ENCODE peak calls at places on chromosomes 13 and 19, in seven cellular contexts. I is GM12891, G is K562, E is SK-N-SH, C is H1, Z is HepG2, W is GM12878. N is an unnamed sample.

GRCh38 chr19:3932931-3933810 is at the start of gene NMRK2:
- DNase-seq in I (no peak), G (peak), E (peak), C (peak), Z (no peak), W (no peak), N (no peak)

GRCh38 chr13:99698816-99699099 is 197.5 kb downstream of the TM9SF2 start:
- DNase-seq in I (no peak), G (no peak), E (no peak), C (no peak), Z (no peak), W (no peak), N (no peak)

GRCh38 chr19:5397804-5398692 is 57.2 kb upstream of the ZNRF4 start:
- DNase-seq in I (peak), G (peak), E (peak), C (peak), Z (peak), W (no peak), N (no peak)

GRCh38 chr13:98098511-98098910 is 44.4 kb upstream of the FARP1 start:
- DNase-seq in I (no peak), G (no peak), E (no peak), C (no peak), Z (no peak), W (no peak), N (no peak)

GRCh38 chr19:3479177-3479818 is 1.0 kb downstream of the SMIM24 start:
- DNase-seq in I (no peak), G (peak), E (peak), C (no peak), Z (no peak), W (no peak), N (no peak)

GRCh38 chr19:40650749-40651305 is 39.6 kb downstream of the NUMBL start:
- DNase-seq in I (no peak), G (no peak), E (no peak), C (no peak), Z (no peak), W (no peak), N (no peak)

GRCh38 chr19:38805180-38805579 is 7.6 kb downstream of the LGALS4 start:
- DNase-seq in I (no peak), G (no peak), E (no peak), C (no peak), Z (no peak), W (no peak), N (no peak)

GRCh38 chr13:105333416-105333815 is 1202.0 kb downstream of the EFNB2 start:
- DNase-seq in I (no peak), G (no peak), E (no peak), C (no peak), Z (no peak), W (no peak), N (no peak)

GRCh38 chr13:44386932-44387556 is 13.4 kb downstream of the SERP2 start:
- DNase-seq in I (no peak), G (peak), E (no peak), C (no peak), Z (no peak), W (no peak), N (no peak)

GRCh38 chr19:38035515-38036495 is 128.8 kb downstream of the SIPA1L3 start:
- DNase-seq in I (no peak), G (no peak), E (no peak), C (no peak), Z (peak), W (no peak), N (no peak)

GRCh38 chr13:26436914-26437313 is 120.6 kb upstream of the WASF3 start:
- DNase-seq in I (no peak), G (no peak), E (no peak), C (no peak), Z (no peak), W (no peak), N (no peak)

GRCh38 chr13:66585669-66586203 is 644.4 kb downstream of the PCDH9 start:
- DNase-seq in I (no peak), G (no peak), E (no peak), C (no peak), Z (no peak), W (no peak), N (no peak)

DNA sequence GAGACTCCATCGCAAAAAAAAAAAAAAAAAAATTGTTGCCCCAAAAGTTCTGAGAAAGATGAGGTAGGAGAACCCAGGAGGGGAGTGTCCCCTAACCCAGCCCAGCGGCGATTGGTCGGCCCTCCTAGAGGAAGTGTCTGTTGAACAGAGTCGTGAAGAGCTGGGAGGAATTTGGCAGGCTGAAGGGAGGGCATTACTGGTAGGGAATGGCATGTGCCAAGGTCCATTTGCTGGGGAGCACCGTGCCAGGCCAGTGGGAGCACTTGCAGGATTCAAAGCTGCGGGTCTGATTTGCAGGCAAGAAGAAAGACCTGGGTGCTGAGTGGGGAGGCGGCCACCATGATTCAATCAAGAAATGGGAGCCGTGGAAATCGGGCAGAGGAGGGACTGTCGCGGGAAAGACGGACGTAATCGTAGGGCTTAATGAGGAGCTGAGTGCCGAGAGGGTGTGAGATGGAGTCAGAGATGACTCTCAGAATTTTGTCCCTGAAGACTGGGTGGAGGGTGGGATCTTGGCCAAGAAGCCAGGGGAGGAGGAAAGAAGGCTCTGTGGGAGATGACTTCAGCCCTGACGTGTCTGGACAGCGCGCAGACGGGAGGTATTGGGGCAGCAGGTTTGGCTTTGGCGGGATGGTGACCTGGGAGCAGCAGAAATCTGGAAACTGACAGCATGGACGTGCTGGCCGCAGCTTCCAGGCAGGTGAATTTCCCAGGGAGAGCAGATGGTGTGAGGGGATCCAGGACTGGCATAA is 15.4 kb downstream of the CERS4 start:
- DNase-seq in I (no peak), G (no peak), E (no peak), C (no peak), Z (no peak), W (no peak), N (no peak)
- TF ChIP-seq TAF1 in I (no peak), G (no peak), E (no peak), C (no peak), Z (no peak), W (no peak), N (no peak)

DNA sequence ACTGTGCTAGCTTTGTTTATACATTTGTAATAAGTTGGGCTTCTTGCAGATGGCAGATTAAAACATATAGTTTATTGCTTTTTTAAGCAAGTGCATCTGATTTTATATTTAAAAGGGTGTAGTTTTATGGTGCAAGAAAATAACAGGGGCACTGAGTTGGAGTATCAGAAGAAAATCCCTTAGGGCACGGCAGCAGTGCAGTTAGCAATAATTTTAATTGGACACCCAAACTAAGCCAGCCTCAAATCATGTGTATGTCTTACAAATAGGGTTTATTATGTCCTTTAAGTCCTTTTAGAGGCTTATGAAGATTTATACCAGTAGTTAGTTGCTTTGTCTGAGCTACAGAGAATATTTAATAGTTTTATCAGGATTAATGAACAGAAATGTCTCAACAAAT is 57.4 kb downstream of the GPC6 start:
- DNase-seq in I (no peak), G (no peak), E (no peak), C (no peak), Z (no peak), W (no peak), N (no peak)
- TF ChIP-seq TAF1 in I (no peak), G (no peak), E (no peak), C (no peak), Z (no peak), W (no peak), N (no peak)

GRCh38 chr13:51539887-51540286 is 44.4 kb upstream of the WDFY2 start:
- DNase-seq in I (no peak), G (no peak), E (no peak), C (no peak), Z (no peak), W (no peak), N (no peak)
- TF ChIP-seq TAF1 in I (no peak), G (no peak), E (no peak), C (no peak), Z (no peak), W (no peak), N (no peak)

GRCh38 chr19:52626915-52627314 is 11.2 kb downstream of the ZNF83 start:
- DNase-seq in I (no peak), G (peak), E (no peak), C (no peak), Z (no peak), W (no peak), N (no peak)
- TF ChIP-seq TAF1 in I (no peak), G (no peak), E (no peak), C (no peak), Z (no peak), W (no peak), N (no peak)

GRCh38 chr19:50331187-50332013 is 2.2 kb upstream of the KCNC3 start:
- DNase-seq in I (no peak), G (no peak), E (no peak), C (no peak), Z (no peak), W (no peak), N (peak)

GRCh38 chr19:50333235-50333736 is 4.1 kb upstream of the KCNC3 start:
- DNase-seq in I (no peak), G (peak), E (peak), C (peak), Z (peak), W (peak), N (peak)

GRCh38 chr19:50332014-50332263 is 2.8 kb upstream of the KCNC3 start:
- DNase-seq in I (no peak), G (no peak), E (no peak), C (no peak), Z (no peak), W (no peak), N (peak)

GRCh38 chr19:50333737-50334617 is 4.8 kb upstream of the KCNC3 start:
- DNase-seq in I (peak), G (peak), E (peak), C (no peak), Z (no peak), W (no peak), N (peak)

DNA sequence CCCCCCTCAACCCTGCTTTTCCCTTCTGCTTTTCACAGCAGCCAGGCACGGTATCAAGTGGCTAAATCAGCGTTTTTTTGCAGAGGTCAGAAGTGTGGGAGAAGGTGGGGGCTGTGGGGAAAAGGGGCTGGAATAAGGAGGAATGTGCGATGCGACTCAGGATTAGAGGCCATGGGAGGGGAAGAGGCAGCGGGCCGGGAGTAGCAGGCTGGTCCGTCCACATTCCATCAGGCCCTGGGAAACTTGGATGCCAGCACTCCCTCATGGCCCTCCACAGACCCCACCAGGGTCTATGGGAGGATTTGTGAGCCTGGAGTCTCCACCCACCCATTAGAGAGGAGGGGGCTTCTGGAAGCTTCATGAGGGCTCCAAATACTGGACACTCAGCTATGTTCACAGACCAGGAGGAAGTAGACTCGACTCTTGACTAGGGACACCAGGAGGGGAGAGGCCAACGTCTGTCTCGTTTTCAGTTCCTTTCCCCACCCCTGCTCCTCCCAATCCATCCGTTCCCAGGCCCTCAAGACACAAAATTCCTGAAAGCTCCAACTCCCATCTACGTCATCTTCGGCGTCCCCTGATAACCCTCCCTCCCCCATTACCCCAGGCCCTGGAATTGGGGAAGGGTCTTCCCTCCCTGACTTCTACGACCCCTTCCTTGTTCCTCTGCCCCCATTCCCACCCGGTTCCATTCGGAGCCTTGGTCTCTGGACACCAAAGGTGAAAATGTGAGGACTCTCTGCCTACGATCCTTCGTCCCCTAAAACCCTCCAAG is 3.3 kb upstream of the KCNC3 start:
- DNase-seq in I (no peak), G (no peak), E (no peak), C (no peak), Z (no peak), W (no peak), N (no peak)
- TF ChIP-seq TAF1 in I (no peak), G (no peak), E (no peak), C (peak), Z (no peak), W (no peak), N (no peak)

GRCh38 chr13:110965755-110966134 is 50.9 kb upstream of the ANKRD10 start:
- DNase-seq in I (no peak), G (no peak), E (no peak), C (no peak), Z (no peak), W (no peak), N (no peak)
- TF ChIP-seq TAF1 in I (no peak), G (no peak), E (no peak), C (no peak), Z (no peak), W (no peak), N (no peak)

DNA sequence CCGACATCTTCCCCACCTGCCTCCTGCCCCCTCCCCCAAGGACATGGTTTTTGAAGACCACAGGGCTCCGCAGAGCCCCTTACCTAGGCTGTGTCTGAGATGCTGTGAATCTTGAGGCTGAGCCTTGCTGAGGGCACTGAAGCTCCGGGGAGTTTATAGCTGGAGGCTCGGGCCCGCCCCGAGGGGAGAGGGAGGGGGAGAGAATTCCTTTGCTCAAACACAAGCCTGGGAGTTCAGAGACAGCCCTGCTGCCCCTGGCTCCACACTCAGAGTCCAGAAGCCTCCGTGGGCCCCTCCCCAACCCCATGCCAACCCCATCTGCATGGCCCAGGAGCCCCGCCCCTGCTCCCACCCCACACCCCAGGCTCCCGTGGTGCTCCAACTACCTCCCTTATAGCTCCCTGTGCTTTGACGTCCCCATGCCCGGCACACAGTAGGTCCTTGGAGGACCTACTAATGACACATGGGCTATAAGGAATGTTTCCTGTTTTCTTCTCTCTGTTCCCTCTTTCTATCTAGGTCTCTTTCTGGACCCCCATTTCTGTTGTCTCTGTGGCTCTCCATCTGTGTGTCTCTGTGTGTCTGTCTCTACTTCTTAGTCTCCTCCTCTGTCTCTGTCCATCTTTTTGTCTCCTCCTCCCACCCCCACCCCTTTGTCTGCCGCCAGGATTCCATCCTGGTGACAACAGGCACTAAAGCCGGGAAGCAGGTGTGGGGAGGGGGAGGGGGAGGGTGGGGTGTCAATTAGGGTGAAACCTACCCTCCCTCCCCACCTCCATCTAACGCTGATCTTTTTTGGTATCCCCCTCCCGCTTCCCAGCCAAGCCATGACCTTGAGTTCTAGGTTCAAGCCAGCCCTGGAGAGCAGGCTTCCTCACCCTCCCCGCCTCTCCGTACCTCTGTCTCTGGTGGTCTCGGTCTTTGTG is at the start of gene TNNT1:
- DNase-seq in I (no peak), G (no peak), E (peak), C (no peak), Z (no peak), W (no peak), N (no peak)
- TF ChIP-seq TAF1 in I (no peak), G (no peak), E (no peak), C (no peak), Z (no peak), W (no peak), N (no peak)

N was measured in GM12892.